ENCODE peak calls at places on chromosomes 6 and 20, in six cellular contexts. A, X, Z, F, J and K are unnamed samples.

GRCh38 chr6:117733341-117733740 is 58.1 kb downstream of the NUS1 start:
- DNase-seq in A (no peak), X (no peak), Z (no peak), F (no peak), J (no peak), K (no peak)

GRCh38 chr6:82589509-82590206 is 226.0 kb downstream of the TPBG start:
- DNase-seq in A (no peak), X (peak; percentile 70), Z (no peak), F (no peak), J (no peak), K (no peak)

GRCh38 chr6:14638932-14639875 is 521.6 kb downstream of the CD83 start:
- DNase-seq in A (no peak), X (no peak), Z (peak; percentile 77), F (peak; percentile 64), J (no peak), K (peak; percentile 50)

GRCh38 chr6:19137419-19138035 is 699.6 kb upstream of the ID4 start:
- DNase-seq in A (no peak), X (no peak), Z (no peak), F (no peak), J (no peak), K (no peak)

GRCh38 chr20:37095108-37095608 is 639 bp downstream of the RBL1 start:
- DNase-seq in A (no peak), X (no peak), Z (no peak), F (peak; percentile 53), J (peak; percentile 38), K (no peak)

GRCh38 chr6:3258201-3258600 is 546 bp upstream of the PSMG4 start:
- DNase-seq in A (no peak), X (no peak), Z (no peak), F (no peak), J (no peak), K (no peak)

GRCh38 chr6:157665172-157665571 is 157.9 kb upstream of the SNX9 start:
- DNase-seq in A (no peak), X (no peak), Z (no peak), F (no peak), J (no peak), K (no peak)

GRCh38 chr6:12733876-12734275 is 17.3 kb downstream of the PHACTR1 start:
- DNase-seq in A (no peak), X (no peak), Z (no peak), F (no peak), J (no peak), K (no peak)

GRCh38 chr6:34093854-34094430 is 51.9 kb downstream of the GRM4 start:
- DNase-seq in A (no peak), X (no peak), Z (no peak), F (no peak), J (no peak), K (no peak)

GRCh38 chr6:163494279-163494727 is 79.8 kb downstream of the QKI start:
- DNase-seq in A (no peak), X (peak; percentile 31), Z (no peak), F (no peak), J (no peak), K (no peak)

GRCh38 chr6:14787274-14787673 is 458.6 kb upstream of the JARID2 start:
- DNase-seq in A (no peak), X (no peak), Z (no peak), F (no peak), J (no peak), K (no peak)

GRCh38 chr6:25156123-25156522 is 123.1 kb upstream of the CARMIL1 start:
- DNase-seq in A (no peak), X (no peak), Z (no peak), F (no peak), J (no peak), K (no peak)

GRCh38 chr6:42387336-42387735 is 64.4 kb downstream of the TRERF1 start:
- DNase-seq in A (no peak), X (no peak), Z (no peak), F (no peak), J (no peak), K (no peak)

GRCh38 chr6:11085758-11086435 is 7.7 kb upstream of the SMIM13 start:
- DNase-seq in A (no peak), X (no peak), Z (no peak), F (no peak), J (no peak), K (no peak)

GRCh38 chr6:83615025-83615999 is 93.6 kb downstream of the SNAP91 start:
- DNase-seq in A (no peak), X (peak; percentile 47), Z (no peak), F (no peak), J (peak; percentile 37), K (no peak)

GRCh38 chr20:40532103-40532502 is 156.9 kb downstream of the MAFB start:
- DNase-seq in A (no peak), X (peak; percentile 48), Z (no peak), F (no peak), J (peak; percentile 33), K (no peak)

GRCh38 chr6:129490551-129491245 is 219.3 kb downstream of the ARHGAP18 start:
- DNase-seq in A (no peak), X (peak; percentile 94), Z (peak; percentile 50), F (no peak), J (peak; percentile 48), K (no peak)

GRCh38 chr6:34469499-34469898 is 3.6 kb downstream of the PACSIN1 start:
- DNase-seq in A (no peak), X (no peak), Z (no peak), F (no peak), J (no peak), K (no peak)

GRCh38 chr6:113888493-113888892 is 31.3 kb downstream of the MARCKS start:
- DNase-seq in A (no peak), X (no peak), Z (no peak), F (no peak), J (no peak), K (no peak)

GRCh38 chr20:9444921-9445320 is 69.5 kb upstream of the LAMP5 start:
- DNase-seq in A (no peak), X (no peak), Z (no peak), F (no peak), J (no peak), K (no peak)

GRCh38 chr6:45773906-45774305 is 241.8 kb downstream of the CLIC5 start:
- DNase-seq in A (no peak), X (no peak), Z (no peak), F (no peak), J (no peak), K (no peak)

GRCh38 chr20:23257848-23258746 is 92.5 kb upstream of the NXT1 start:
- DNase-seq in A (no peak), X (no peak), Z (peak; percentile 56), F (no peak), J (no peak), K (no peak)

GRCh38 chr20:2729251-2729713 is 36.7 kb downstream of the EBF4 start:
- DNase-seq in A (no peak), X (no peak), Z (no peak), F (no peak), J (no peak), K (no peak)

GRCh38 chr6:13762648-13763441 is 51.2 kb upstream of the RANBP9 start:
- DNase-seq in A (no peak), X (no peak), Z (no peak), F (no peak), J (no peak), K (no peak)

DNA sequence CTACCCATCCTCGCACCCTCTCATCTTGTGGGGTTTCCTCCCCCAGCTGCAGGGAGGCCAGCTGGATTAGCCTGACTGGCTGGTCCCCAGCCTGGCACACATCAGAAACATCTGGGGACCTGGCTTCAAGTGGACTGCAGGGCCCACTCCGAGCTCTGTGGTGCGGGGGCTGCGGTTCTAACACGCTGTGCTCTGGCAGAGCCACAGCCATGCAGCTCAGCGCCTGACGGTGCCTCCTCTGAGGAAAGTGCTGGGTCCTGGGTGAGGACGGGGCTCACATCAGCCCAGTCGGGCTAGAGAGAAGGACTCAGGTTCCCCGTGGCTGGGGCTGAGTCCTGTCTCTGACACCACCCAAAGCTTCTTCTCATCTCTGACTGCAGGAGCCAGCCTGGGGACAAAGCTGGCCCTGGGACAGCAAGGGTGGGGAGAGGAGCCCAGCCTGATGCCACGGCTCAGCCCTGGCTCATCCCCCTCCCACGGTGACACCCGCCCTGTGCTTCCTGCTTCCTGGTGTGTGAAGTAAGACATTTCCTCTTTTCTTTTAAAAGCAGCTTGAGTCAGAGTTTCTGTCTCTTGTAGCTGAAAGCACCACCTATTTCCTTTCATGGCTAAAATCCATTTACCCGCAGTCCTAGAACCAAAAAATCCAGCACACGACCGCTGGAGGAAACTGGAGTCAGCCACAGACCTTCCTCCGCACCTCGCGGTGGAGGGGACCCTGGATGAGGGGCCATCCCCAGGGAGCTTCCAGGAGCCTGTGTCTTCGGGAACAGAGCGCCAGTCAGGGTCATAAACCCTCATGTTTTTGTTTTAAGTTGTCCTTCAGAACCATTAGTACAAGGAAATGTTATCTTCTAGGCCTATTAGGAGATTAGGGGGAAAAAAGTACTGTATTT is 127.3 kb upstream of the AFDN start:
- DNase-seq in A (peak; percentile 15), X (no peak), Z (peak; percentile 84), F (no peak), J (no peak), K (peak; percentile 22)
- TF ChIP-seq POLR2A in A (no peak), X (no peak), Z (no peak), F (no peak), J (no peak), K (no peak)

DNA sequence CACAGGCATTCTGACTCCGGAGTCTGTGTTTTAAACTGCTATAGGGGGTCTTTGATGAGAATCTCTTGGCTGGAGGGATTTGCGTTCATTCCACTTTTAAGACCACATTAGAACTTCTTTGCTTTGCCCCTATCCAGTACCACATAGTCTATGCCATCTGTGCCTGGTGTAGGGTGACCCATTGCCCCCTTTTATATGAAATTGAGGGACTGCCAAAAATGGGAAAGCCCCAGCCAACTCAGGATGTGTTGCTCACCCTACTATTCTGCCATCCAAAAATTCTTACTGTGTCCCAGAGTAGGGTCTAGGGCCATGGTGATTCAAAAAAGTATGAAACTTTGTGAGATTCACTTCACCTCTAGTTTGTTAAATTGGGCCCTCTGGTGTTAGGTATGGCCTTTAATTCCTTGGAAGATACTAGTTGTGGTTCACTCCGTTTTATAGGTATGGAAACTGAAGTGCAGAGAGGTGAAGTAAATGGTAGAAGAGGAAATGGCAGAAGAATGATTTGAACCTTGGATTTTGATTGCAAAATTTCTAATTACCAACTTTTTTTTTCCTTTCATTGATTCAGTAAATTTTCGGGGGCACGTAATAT is 1.4 kb downstream of the PFDN4 start:
- DNase-seq in A (no peak), X (no peak), Z (no peak), F (no peak), J (no peak), K (no peak)
- H3K27ac ChIP-seq in A (no peak overlapping the region), X (peak overlapping the region; percentile 91), Z (no peak overlapping the region), F (no peak overlapping the region), J (peak overlapping the region; percentile 100), K (peak overlapping the region; percentile 99)

GRCh38 chr20:43653966-43654365 is 12.9 kb upstream of the MYBL2 start:
- DNase-seq in A (no peak), X (no peak), Z (no peak), F (no peak), J (no peak), K (no peak)
- H3K4me1 ChIP-seq in A (peaks cover 7% of the 10 kb centered on the region), X (peaks cover 11% of the 10 kb centered on the region), Z (peaks cover 6% of the 10 kb centered on the region), F (no peaks in the 10 kb centered on the region), J (peaks cover 6% of the 10 kb centered on the region), K (peaks cover 4% of the 10 kb centered on the region)

DNA sequence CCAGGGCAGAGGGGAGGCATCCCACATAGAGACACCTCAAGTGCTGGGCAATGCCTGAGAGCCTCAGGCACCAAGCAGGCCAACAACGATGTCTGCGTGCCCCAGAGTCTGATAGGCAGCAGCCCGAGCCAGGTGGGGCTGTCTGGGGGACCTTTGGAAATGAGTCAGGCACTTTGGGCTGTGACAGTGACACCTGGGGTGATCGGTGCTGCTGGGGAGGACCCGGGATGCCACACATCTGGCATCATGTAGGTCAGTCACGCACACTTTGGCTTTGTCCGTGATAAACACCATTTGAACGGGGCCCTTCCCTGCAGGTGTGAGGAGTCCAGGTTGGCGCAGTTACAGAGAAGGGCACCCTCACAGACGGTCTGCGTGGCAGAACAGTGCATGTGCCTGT is 134.9 kb downstream of the WDR27 start:
- DNase-seq in A (no peak), X (no peak), Z (no peak), F (no peak), J (no peak), K (no peak)
- TF ChIP-seq POLR2A in A (no peak), X (no peak), Z (no peak), F (no peak), J (no peak), K (no peak)